ENCODE peak calls at places on chromosomes 12 and 14, in six cellular contexts. One of them, this sample, is unnamed.

GRCh38 chr12:113467154-113467513 is 4.5 kb downstream of the LHX5 start:
- ATAC-seq in left ventricle myocardium superior: no peak
- ATAC-seq in esophagus mucosa: no peak
- ATAC-seq in activated T-helper 17 cell treated with anti-CD3 and anti-CD28 coated beads, Interleukin-2, amount 50 U/mL, for 72 hours: no peak
- ATAC-seq in gastrocnemius medialis: no peak
- ATAC-seq in T-helper 17 cell: no peak
- ATAC-seq in this sample: no peak

GRCh38 chr12:50241178-50241577 is 42.1 kb downstream of the LIMA1 start:
- ATAC-seq in left ventricle myocardium superior: no peak
- ATAC-seq in esophagus mucosa: no peak
- ATAC-seq in activated T-helper 17 cell treated with anti-CD3 and anti-CD28 coated beads, Interleukin-2, amount 50 U/mL, for 72 hours: no peak
- ATAC-seq in gastrocnemius medialis: no peak
- ATAC-seq in T-helper 17 cell: no peak
- ATAC-seq in this sample: no peak

GRCh38 chr12:130301577-130301976 is 36.1 kb upstream of the PIWIL1 start:
- ATAC-seq in left ventricle myocardium superior: no peak
- ATAC-seq in esophagus mucosa: no peak
- ATAC-seq in activated T-helper 17 cell treated with anti-CD3 and anti-CD28 coated beads, Interleukin-2, amount 50 U/mL, for 72 hours: no peak
- ATAC-seq in gastrocnemius medialis: no peak
- ATAC-seq in T-helper 17 cell: no peak
- ATAC-seq in this sample: no peak

GRCh38 chr14:92403981-92404380 is 81.0 kb downstream of the SLC24A4 start:
- ATAC-seq in left ventricle myocardium superior: no peak
- ATAC-seq in esophagus mucosa: no peak
- ATAC-seq in activated T-helper 17 cell treated with anti-CD3 and anti-CD28 coated beads, Interleukin-2, amount 50 U/mL, for 72 hours: no peak
- ATAC-seq in gastrocnemius medialis: no peak
- ATAC-seq in T-helper 17 cell: no peak
- ATAC-seq in this sample: no peak

GRCh38 chr14:69708586-69709169 is 58.3 kb upstream of the SRSF5 start:
- ATAC-seq in left ventricle myocardium superior: no peak
- ATAC-seq in esophagus mucosa: peak
- ATAC-seq in activated T-helper 17 cell treated with anti-CD3 and anti-CD28 coated beads, Interleukin-2, amount 50 U/mL, for 72 hours: peak
- ATAC-seq in gastrocnemius medialis: no peak
- ATAC-seq in T-helper 17 cell: peak
- ATAC-seq in this sample: peak

GRCh38 chr12:7207866-7208612 is 18.6 kb downstream of the PEX5 start:
- ATAC-seq in left ventricle myocardium superior: no peak
- ATAC-seq in esophagus mucosa: no peak
- ATAC-seq in activated T-helper 17 cell treated with anti-CD3 and anti-CD28 coated beads, Interleukin-2, amount 50 U/mL, for 72 hours: no peak
- ATAC-seq in gastrocnemius medialis: peak
- ATAC-seq in T-helper 17 cell: no peak
- ATAC-seq in this sample: no peak

GRCh38 chr12:69481133-69481532 is 10.9 kb downstream of the FRS2 start:
- ATAC-seq in left ventricle myocardium superior: no peak
- ATAC-seq in esophagus mucosa: no peak
- ATAC-seq in activated T-helper 17 cell treated with anti-CD3 and anti-CD28 coated beads, Interleukin-2, amount 50 U/mL, for 72 hours: no peak
- ATAC-seq in gastrocnemius medialis: no peak
- ATAC-seq in T-helper 17 cell: no peak
- ATAC-seq in this sample: no peak

GRCh38 chr12:130384234-130384633 is 46.5 kb downstream of the PIWIL1 start:
- ATAC-seq in left ventricle myocardium superior: no peak
- ATAC-seq in esophagus mucosa: no peak
- ATAC-seq in activated T-helper 17 cell treated with anti-CD3 and anti-CD28 coated beads, Interleukin-2, amount 50 U/mL, for 72 hours: no peak
- ATAC-seq in gastrocnemius medialis: no peak
- ATAC-seq in T-helper 17 cell: no peak
- ATAC-seq in this sample: no peak

GRCh38 chr12:3398196-3398789 is 92.7 kb upstream of the PRMT8 start:
- ATAC-seq in left ventricle myocardium superior: no peak
- ATAC-seq in esophagus mucosa: no peak
- ATAC-seq in activated T-helper 17 cell treated with anti-CD3 and anti-CD28 coated beads, Interleukin-2, amount 50 U/mL, for 72 hours: peak
- ATAC-seq in gastrocnemius medialis: no peak
- ATAC-seq in T-helper 17 cell: no peak
- ATAC-seq in this sample: no peak

GRCh38 chr12:49910331-49911212 is 6.9 kb upstream of the FAIM2 start:
- ATAC-seq in left ventricle myocardium superior: no peak
- ATAC-seq in esophagus mucosa: peak
- ATAC-seq in activated T-helper 17 cell treated with anti-CD3 and anti-CD28 coated beads, Interleukin-2, amount 50 U/mL, for 72 hours: no peak
- ATAC-seq in gastrocnemius medialis: no peak
- ATAC-seq in T-helper 17 cell: no peak
- ATAC-seq in this sample: no peak

GRCh38 chr14:47539065-47539464 is 136.3 kb downstream of the MDGA2 start:
- ATAC-seq in left ventricle myocardium superior: no peak
- ATAC-seq in esophagus mucosa: no peak
- ATAC-seq in activated T-helper 17 cell treated with anti-CD3 and anti-CD28 coated beads, Interleukin-2, amount 50 U/mL, for 72 hours: no peak
- ATAC-seq in gastrocnemius medialis: no peak
- ATAC-seq in T-helper 17 cell: no peak
- ATAC-seq in this sample: no peak

GRCh38 chr12:79191391-79191790 is 326.8 kb downstream of the SYT1 start:
- ATAC-seq in left ventricle myocardium superior: no peak
- ATAC-seq in esophagus mucosa: no peak
- ATAC-seq in activated T-helper 17 cell treated with anti-CD3 and anti-CD28 coated beads, Interleukin-2, amount 50 U/mL, for 72 hours: no peak
- ATAC-seq in gastrocnemius medialis: no peak
- ATAC-seq in T-helper 17 cell: no peak
- ATAC-seq in this sample: no peak

GRCh38 chr12:2117541-2117940 is 64.8 kb downstream of the CACNA1C start:
- ATAC-seq in left ventricle myocardium superior: no peak
- ATAC-seq in esophagus mucosa: no peak
- ATAC-seq in activated T-helper 17 cell treated with anti-CD3 and anti-CD28 coated beads, Interleukin-2, amount 50 U/mL, for 72 hours: no peak
- ATAC-seq in gastrocnemius medialis: no peak
- ATAC-seq in T-helper 17 cell: no peak
- ATAC-seq in this sample: no peak

GRCh38 chr12:95151821-95152220 is 65.4 kb downstream of the FGD6 start:
- ATAC-seq in left ventricle myocardium superior: no peak
- ATAC-seq in esophagus mucosa: peak
- ATAC-seq in activated T-helper 17 cell treated with anti-CD3 and anti-CD28 coated beads, Interleukin-2, amount 50 U/mL, for 72 hours: no peak
- ATAC-seq in gastrocnemius medialis: no peak
- ATAC-seq in T-helper 17 cell: no peak
- ATAC-seq in this sample: no peak